ENCODE peak calls at places on chromosomes 4 and X, in nine cellular contexts. D is neural progenitor cell; C is heart right ventricle; O is kidney; J is tibial nerve; R is OCI-LY7; T is PC-9; F is right atrium auricular region; W is CD4-positive, alpha-beta T cell. M is an unnamed sample.

GRCh38 chr4:17763931-17764330 is 17.5 kb downstream of the FAM184B start:
- DNase-seq in R (no peak), C (no peak), T (no peak), F (no peak), D (no peak), W (no peak), J (no peak), O (no peak), M (no peak)

GRCh38 chr4:184645904-184646610 is 3.2 kb downstream of the CASP3 start:
- DNase-seq in R (no peak), T (no peak), O (no peak), W (no peak), J (no peak), C (no peak), F (no peak), D (no peak), M (no peak)

GRCh38 chr4:169070895-169071218 is 60.8 kb upstream of the CBR4 start:
- DNase-seq in F (no peak), D (no peak), R (no peak), O (no peak), J (no peak), C (no peak), W (no peak), T (peak), M (no peak)

GRCh38 chr4:73606465-73606974 is 13.7 kb downstream of the RASSF6 start:
- DNase-seq in O (no peak), R (peak), C (no peak), J (no peak), D (no peak), W (no peak), F (no peak), T (no peak), M (no peak)

GRCh38 chr4:80731436-80731835 is 299.1 kb upstream of the BMP3 start:
- DNase-seq in J (no peak), D (peak), T (peak), R (peak), O (no peak), C (no peak), W (no peak), F (no peak), M (no peak)

GRCh38 chr4:123987408-123987807 is 590.8 kb downstream of the SPRY1 start:
- DNase-seq in W (no peak), C (no peak), J (no peak), T (no peak), F (no peak), R (no peak), D (no peak), O (no peak), M (no peak)

GRCh38 chr4:8188085-8188484 is 11.0 kb upstream of the SH3TC1 start:
- DNase-seq in O (peak), J (no peak), F (no peak), W (no peak), D (no peak), T (no peak), C (no peak), R (no peak), M (no peak)

GRCh38 chr4:184262901-184263300 is 45.2 kb upstream of the ENPP6 start:
- DNase-seq in F (no peak), O (no peak), J (no peak), W (no peak), R (no peak), C (no peak), T (no peak), D (no peak), M (no peak)

GRCh38 chr4:16573181-16573580 is 325.3 kb downstream of the LDB2 start:
- DNase-seq in O (no peak), R (no peak), J (peak), C (no peak), T (no peak), F (no peak), W (no peak), D (no peak), M (no peak)

GRCh38 chr4:119113033-119113655 is 22.5 kb upstream of the MYOZ2 start:
- DNase-seq in C (no peak), F (no peak), T (peak), W (no peak), R (no peak), O (no peak), J (no peak), D (no peak), M (no peak)

GRCh38 chr4:185115827-185116232 is 27.2 kb upstream of the SLC25A4 start:
- DNase-seq in W (no peak), O (peak), T (no peak), F (peak), C (peak), D (peak), J (no peak), R (no peak), M (no peak)

GRCh38 chrX:153297376-153297775 is 24.2 kb downstream of the PNMA6F start:
- DNase-seq in W (no peak), D (no peak), O (no peak), C (no peak), J (no peak), F (no peak), T (no peak), R (no peak), M (no peak)

DNA sequence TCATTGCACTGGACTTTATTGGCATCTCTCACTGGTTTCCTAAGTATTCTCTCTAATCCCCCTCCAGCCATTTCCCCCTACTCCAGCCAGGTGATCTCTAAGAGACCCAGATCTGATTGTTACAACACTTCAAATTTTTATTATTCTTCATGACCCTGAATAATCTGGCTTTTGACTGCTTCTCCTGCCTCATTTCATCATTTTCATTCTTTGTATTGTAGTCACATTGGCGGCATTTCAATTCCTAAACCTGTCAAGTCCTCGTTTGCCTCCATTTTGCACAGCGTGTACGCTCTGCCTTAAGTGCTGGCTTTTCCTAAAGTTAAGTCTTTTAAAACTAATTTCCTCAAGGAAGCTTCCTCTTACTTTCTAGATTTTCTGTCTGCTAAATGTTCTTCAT is 31.6 kb downstream of the UBE2K start:
- DNase-seq in J (no peak), R (no peak), F (no peak), W (no peak), T (no peak), O (no peak), C (no peak), D (no peak), M (no peak)
- H3K27ac ChIP-seq in J (peak), R (no peak), F (no peak), W (no peak), T (peak), O (no peak), C (no peak), D (peak), M (no peak)

GRCh38 chr4:76209876-76210275 is 3.7 kb downstream of the SCARB2 start:
- DNase-seq in W (no peak), T (no peak), J (no peak), D (no peak), F (no peak), O (no peak), C (no peak), R (no peak), M (no peak)

GRCh38 chr4:76206222-76206942 is 7.2 kb downstream of the SCARB2 start:
- DNase-seq in C (no peak), O (no peak), J (no peak), F (no peak), W (no peak), T (no peak), R (no peak), D (no peak), M (no peak)

GRCh38 chr4:76204936-76205335 is 8.7 kb downstream of the SCARB2 start:
- DNase-seq in T (no peak), J (no peak), R (no peak), D (no peak), F (no peak), O (no peak), W (no peak), C (no peak), M (no peak)

GRCh38 chr4:76210502-76210901 is 3.1 kb downstream of the SCARB2 start:
- DNase-seq in R (no peak), J (no peak), C (no peak), T (no peak), F (no peak), W (no peak), O (no peak), D (no peak), M (no peak)

DNA sequence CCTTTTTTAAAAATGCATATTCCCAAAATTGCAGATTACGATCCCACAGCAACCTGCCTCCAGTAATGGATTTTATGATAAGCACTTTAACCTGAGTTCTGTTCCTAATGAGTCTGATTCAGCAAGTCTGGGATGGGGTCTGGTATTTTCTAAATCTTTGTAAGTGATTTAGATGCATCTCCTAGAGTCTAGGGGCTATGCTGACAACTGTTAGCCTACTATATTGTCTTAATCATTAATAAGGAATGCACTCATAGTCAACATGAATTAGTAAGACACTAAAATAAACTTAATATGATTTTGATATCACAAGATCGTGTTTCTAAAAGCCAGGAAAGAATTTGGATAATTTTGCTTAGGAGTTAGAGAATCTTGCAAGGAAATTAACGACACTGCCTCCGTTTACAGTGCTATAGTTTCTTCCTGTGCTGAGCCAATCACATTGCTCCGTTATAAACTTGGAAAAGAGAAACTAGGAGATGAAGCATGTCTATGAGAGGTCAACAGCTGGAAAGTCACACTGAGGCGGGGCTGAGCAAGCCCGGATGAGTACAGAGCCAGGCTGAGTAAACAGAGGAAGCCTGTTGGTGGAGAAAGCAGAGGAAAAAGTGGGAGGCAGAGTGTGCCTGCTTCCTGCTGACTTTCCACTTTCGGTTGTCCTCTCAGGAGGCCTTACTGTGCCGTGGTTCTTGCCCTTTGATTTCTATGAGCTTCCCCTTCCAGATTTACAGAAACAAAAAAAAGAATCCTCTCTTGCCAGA is 5.4 kb downstream of the SCARB2 start:
- DNase-seq in J (peak), W (no peak), D (no peak), T (no peak), F (peak), O (peak), R (no peak), C (peak), M (peak)
- H3K27ac ChIP-seq in J (peak), W (no peak), D (no peak), T (peak), F (peak), O (peak), R (no peak), C (peak), M (peak)

GRCh38 chr4:139154538-139154937 is 22.5 kb downstream of the ELF2 start:
- DNase-seq in O (no peak), R (no peak), F (no peak), T (no peak), D (no peak), C (no peak), J (no peak), W (no peak), M (no peak)

GRCh38 chr4:139152249-139152648 is 24.8 kb downstream of the ELF2 start:
- DNase-seq in W (no peak), J (no peak), D (no peak), F (no peak), T (no peak), C (no peak), O (no peak), R (no peak), M (no peak)

GRCh38 chr4:139154134-139154421 is 22.9 kb downstream of the ELF2 start:
- DNase-seq in W (no peak), J (no peak), F (no peak), C (no peak), R (no peak), D (no peak), O (no peak), T (no peak), M (no peak)

GRCh38 chr4:139153411-139154133 is 23.4 kb downstream of the ELF2 start:
- DNase-seq in D (no peak), O (no peak), R (no peak), C (no peak), T (no peak), F (no peak), W (no peak), J (no peak), M (no peak)

DNA sequence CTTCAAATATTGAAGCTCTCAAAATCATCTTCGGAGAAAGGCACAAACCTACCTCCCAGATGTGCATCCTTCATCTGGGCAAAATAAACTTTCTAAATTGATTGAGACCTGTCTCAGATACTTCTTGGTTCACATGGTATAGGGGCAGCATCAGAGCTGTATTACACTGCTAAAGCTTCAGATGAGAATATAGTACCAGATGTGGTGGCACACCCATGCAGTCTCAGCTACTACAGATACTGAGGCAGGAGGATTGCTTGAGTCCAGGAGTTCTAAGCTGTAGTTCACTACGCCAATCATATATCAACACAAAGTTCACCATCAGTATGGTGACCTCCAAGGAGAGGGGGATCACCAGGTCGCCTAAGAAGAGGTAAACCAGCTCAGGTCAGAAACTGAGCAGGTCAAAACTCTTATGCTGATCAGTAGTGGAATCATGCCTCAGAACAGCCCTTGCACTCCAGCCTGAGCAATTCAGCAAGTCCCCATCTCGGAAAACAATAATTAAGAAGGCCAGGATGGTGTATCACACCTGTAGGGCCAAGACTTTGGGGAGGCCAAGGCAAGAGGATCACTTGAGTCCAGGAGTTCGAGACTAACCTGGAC is 22.0 kb downstream of the ELF2 start:
- DNase-seq in O (no peak), F (no peak), D (no peak), R (no peak), W (no peak), T (no peak), J (no peak), C (no peak), M (no peak)
- H3K27ac ChIP-seq in O (no peak), F (no peak), D (no peak), R (no peak), W (no peak), T (no peak), J (no peak), C (no peak), M (no peak)

GRCh38 chr4:75141162-75141561 is 208.2 kb downstream of the PARM1 start:
- DNase-seq in W (no peak), D (peak), J (no peak), R (no peak), O (no peak), C (no peak), T (no peak), F (no peak), M (no peak)

GRCh38 chr4:75137302-75137701 is 204.4 kb downstream of the PARM1 start:
- DNase-seq in D (no peak), C (no peak), O (no peak), F (no peak), T (no peak), J (no peak), W (no peak), R (no peak), M (no peak)

GRCh38 chr4:75135068-75135825 is 202.3 kb downstream of the PARM1 start:
- DNase-seq in R (peak), O (no peak), J (no peak), C (no peak), T (no peak), D (no peak), F (no peak), W (no peak), M (no peak)
- H3K27ac ChIP-seq in R (no peak), O (no peak), J (no peak), C (no peak), T (no peak), D (no peak), F (no peak), W (no peak), M (no peak)

DNA sequence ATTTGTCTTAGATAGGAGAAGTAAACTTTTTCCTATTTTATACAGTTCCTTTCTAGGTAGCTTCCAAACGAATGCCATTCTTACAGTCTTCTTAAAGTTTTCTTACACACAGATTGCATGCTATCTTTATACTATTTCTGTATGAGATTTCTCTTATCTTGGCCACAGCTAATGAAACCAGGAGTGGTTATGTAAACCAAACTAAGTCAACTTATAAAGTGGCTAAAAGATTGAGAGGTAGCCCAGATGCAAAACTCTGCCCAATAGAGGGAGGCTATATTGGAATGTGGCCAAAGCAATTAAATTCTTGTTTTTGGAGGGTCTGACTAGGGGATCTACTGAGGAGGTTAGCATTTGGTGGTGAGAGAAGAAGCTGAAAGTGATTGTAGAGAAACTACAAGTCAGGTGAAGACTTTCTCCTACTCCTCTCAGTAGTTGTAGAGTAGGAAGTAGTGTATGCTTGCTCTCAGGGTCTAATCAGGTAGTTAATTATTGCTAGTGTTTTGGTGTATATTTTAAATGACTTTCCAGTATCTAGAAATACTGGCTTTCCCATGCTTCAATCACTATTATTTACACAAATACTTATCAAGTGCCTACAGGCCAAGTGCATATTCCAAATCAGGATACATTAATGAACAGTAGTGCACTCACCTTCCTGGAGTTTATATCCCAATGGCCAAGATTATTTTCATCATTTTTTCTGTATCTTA is 104.2 kb upstream of the HPGD start:
- DNase-seq in F (no peak), R (no peak), T (no peak), W (no peak), C (no peak), J (no peak), D (no peak), O (no peak), M (no peak)
- H3K27ac ChIP-seq in F (no peak), R (no peak), T (no peak), W (no peak), C (no peak), J (no peak), D (no peak), O (no peak), M (no peak)

GRCh38 chr4:146243883-146244277 is 29.5 kb downstream of the REELD1 start:
- DNase-seq in C (no peak), R (no peak), O (no peak), J (no peak), T (no peak), D (no peak), W (no peak), F (no peak), M (no peak)

GRCh38 chr4:146245899-146246298 is 31.6 kb downstream of the REELD1 start:
- DNase-seq in D (no peak), J (no peak), C (no peak), F (no peak), T (no peak), W (no peak), O (peak), R (no peak), M (no peak)

GRCh38 chr4:146243141-146243882 is 29.0 kb downstream of the REELD1 start:
- DNase-seq in O (peak), W (peak), F (no peak), T (no peak), J (no peak), D (peak), C (peak), R (peak), M (peak)

GRCh38 chr4:146245246-146245645 is 30.9 kb downstream of the REELD1 start:
- DNase-seq in W (no peak), C (no peak), O (no peak), R (no peak), T (peak), J (no peak), D (no peak), F (no peak), M (no peak)

DNA sequence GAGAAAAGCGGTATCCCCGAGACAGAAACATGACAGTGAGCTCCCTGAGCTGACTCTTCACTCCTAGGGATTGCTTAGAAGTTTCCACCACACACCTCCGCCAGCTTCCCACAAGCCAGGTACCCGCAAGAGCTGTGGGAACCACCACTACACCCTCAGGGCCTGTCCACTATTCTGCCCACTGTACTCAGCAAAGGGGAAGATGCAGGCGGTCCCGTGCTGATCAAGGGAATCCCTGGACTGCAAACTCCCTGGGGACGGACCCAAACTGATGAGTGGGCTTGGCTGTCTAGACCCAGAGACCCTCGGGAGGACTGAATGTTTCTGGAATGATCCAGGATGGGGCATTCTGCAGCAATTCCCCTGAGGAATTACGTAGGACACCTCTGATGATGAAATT is 30.2 kb downstream of the REELD1 start:
- DNase-seq in F (no peak), J (no peak), C (no peak), W (no peak), T (no peak), R (no peak), O (no peak), D (no peak), M (no peak)
- H3K27ac ChIP-seq in F (no peak), J (no peak), C (no peak), W (no peak), T (no peak), R (no peak), O (no peak), D (no peak), M (no peak)

GRCh38 chr4:87019243-87019817 is 84.5 kb downstream of the AFF1 start:
- DNase-seq in W (no peak), J (no peak), C (no peak), O (no peak), R (no peak), F (no peak), D (no peak), T (no peak), M (no peak)
- H3K27ac ChIP-seq in W (no peak), J (peak), C (peak), O (peak), R (peak), F (peak), D (no peak), T (no peak), M (no peak)

DNA sequence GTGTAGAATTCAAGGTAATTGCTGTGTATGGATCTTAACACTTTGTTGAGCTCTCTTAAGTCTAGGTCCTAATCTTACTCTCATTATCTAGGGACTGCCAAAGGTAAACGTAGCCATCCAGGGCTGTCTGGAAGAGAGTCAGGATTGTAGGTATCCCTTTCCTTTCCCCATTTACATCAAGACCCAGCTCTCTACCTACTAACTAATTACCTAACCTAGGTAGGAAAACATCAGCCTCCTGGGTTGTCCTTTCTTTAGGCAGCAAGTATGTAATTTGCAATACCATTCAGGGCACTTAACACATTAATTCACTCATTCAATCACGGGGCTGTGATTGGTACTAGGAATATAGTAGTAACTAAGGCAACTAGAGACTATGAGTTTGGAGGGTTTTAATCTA is 15.2 kb upstream of the CPEB2 start:
- DNase-seq in T (no peak), W (no peak), R (no peak), D (no peak), J (no peak), F (no peak), O (no peak), C (no peak), M (no peak)
- H3K27ac ChIP-seq in T (no peak), W (no peak), R (no peak), D (no peak), J (no peak), F (no peak), O (no peak), C (no peak), M (no peak)

GRCh38 chr4:87659247-87659931 is 9.3 kb downstream of the DMP1 start:
- DNase-seq in J (no peak), C (no peak), F (no peak), W (no peak), T (peak), R (no peak), D (no peak), O (no peak), M (no peak)
- H3K27ac ChIP-seq in J (peak), C (no peak), F (no peak), W (no peak), T (peak), R (no peak), D (no peak), O (no peak), M (no peak)

M was measured in caudate nucleus.